ENCODE peak calls at places on chromosome 7, in four cellular contexts. Z, B, J and N are unnamed samples.

GRCh38 chr7:91759205-91759863 is 121.2 kb downstream of the MTERF1 start:
- DNase-seq in Z (no peak), B (no peak), J (no peak), N (no peak)

GRCh38 chr7:43509906-43510305 is 73.0 kb upstream of the STK17A start:
- DNase-seq in Z (no peak), B (no peak), J (no peak), N (no peak)

GRCh38 chr7:71735961-71736556 is 604.1 kb downstream of the GALNT17 start:
- DNase-seq in Z (peak; percentile 57), B (peak; percentile 37), J (no peak), N (no peak)

GRCh38 chr7:113561446-113561845 is 357.4 kb downstream of the PPP1R3A start:
- DNase-seq in Z (no peak), B (no peak), J (no peak), N (no peak)

GRCh38 chr7:80760292-80760691 is 121.8 kb downstream of the CD36 start:
- DNase-seq in Z (no peak), B (no peak), J (no peak), N (no peak)

GRCh38 chr7:50664461-50664922 is 99.3 kb upstream of the DDC start:
- DNase-seq in Z (no peak), B (peak; percentile 91), J (no peak), N (no peak)

GRCh38 chr7:117270371-117270770 is 52.5 kb downstream of the WNT2 start:
- DNase-seq in Z (no peak), B (no peak), J (no peak), N (no peak)

GRCh38 chr7:5564894-5565293 is 141.3 kb upstream of the TNRC18 start:
- DNase-seq in Z (no peak), B (no peak), J (no peak), N (no peak)

GRCh38 chr7:92242972-92243371 is 2.7 kb downstream of the KRIT1 start:
- DNase-seq in Z (no peak), B (no peak), J (no peak), N (no peak)

GRCh38 chr7:158602905-158603772 is 15.5 kb upstream of the PTPRN2 start:
- DNase-seq in Z (no peak), B (no peak), J (no peak), N (no peak)

GRCh38 chr7:78141533-78142281 is 343.1 kb downstream of the PHTF2 start:
- DNase-seq in Z (peak; percentile 29), B (no peak), J (no peak), N (no peak)

GRCh38 chr7:938546-939185 is 15.8 kb downstream of the ADAP1 start:
- DNase-seq in Z (no peak), B (no peak), J (no peak), N (peak; percentile 27)

GRCh38 chr7:74585844-74586243 is 71.7 kb upstream of the GTF2I start:
- DNase-seq in Z (no peak), B (no peak), J (no peak), N (no peak)

GRCh38 chr7:1848013-1848640 is 178.1 kb downstream of the ELFN1 start:
- DNase-seq in Z (no peak), B (no peak), J (no peak), N (no peak)

GRCh38 chr7:43248961-43249807 is 136.7 kb downstream of the HECW1 start:
- DNase-seq in Z (peak; percentile 11), B (no peak), J (no peak), N (no peak)

GRCh38 chr7:111025013-111025412 is 65.9 kb upstream of the LRRN3 start:
- DNase-seq in Z (no peak), B (no peak), J (no peak), N (no peak)

GRCh38 chr7:151839511-151839921 is 37.4 kb downstream of the PRKAG2 start:
- DNase-seq in Z (no peak), B (no peak), J (no peak), N (no peak)

GRCh38 chr7:27516415-27516814 is 146.3 kb downstream of the HIBADH start:
- DNase-seq in Z (no peak), B (no peak), J (no peak), N (no peak)

GRCh38 chr7:32673275-32673983 is 178.1 kb downstream of the AVL9 start:
- DNase-seq in Z (no peak), B (no peak), J (no peak), N (no peak)

GRCh38 chr7:137591444-137591843 is 247.9 kb upstream of the PTN start:
- DNase-seq in Z (no peak), B (peak; percentile 9), J (no peak), N (no peak)

GRCh38 chr7:143510854-143511592 is 33.4 kb downstream of the TAS2R41 start:
- DNase-seq in Z (no peak), B (no peak), J (no peak), N (no peak)

GRCh38 chr7:47458057-47458456 is 123.9 kb downstream of the TNS3 start:
- DNase-seq in Z (peak; percentile 84), B (peak; percentile 34), J (no peak), N (no peak)

GRCh38 chr7:45687185-45687560 is 113.0 kb downstream of the ADCY1 start:
- DNase-seq in Z (no peak), B (no peak), J (no peak), N (no peak)

GRCh38 chr7:10773430-10773829 is 200.2 kb upstream of the PHF14 start:
- DNase-seq in Z (no peak), B (no peak), J (no peak), N (no peak)

GRCh38 chr7:78770422-78771410 is 682.8 kb downstream of the MAGI2 start:
- DNase-seq in Z (no peak), B (no peak), J (no peak), N (no peak)

GRCh38 chr7:95411666-95412065 is 15.5 kb upstream of the PON3 start:
- DNase-seq in Z (no peak), B (no peak), J (no peak), N (no peak)

GRCh38 chr7:142803901-142804300 is 33.1 kb downstream of the PRSS2 start:
- DNase-seq in Z (no peak), B (no peak), J (no peak), N (no peak)

GRCh38 chr7:125934539-125934938 is 1004.9 kb upstream of the POT1 start:
- DNase-seq in Z (no peak), B (no peak), J (no peak), N (no peak)

GRCh38 chr7:22443370-22444180 is 56.4 kb downstream of the STEAP1B start:
- DNase-seq in Z (no peak), B (no peak), J (no peak), N (no peak)

GRCh38 chr7:17580141-17580540 is 281.7 kb downstream of the AHR start:
- DNase-seq in Z (no peak), B (peak; percentile 42), J (no peak), N (no peak)

GRCh38 chr7:126606331-126606730 is 646.4 kb downstream of the GRM8 start:
- DNase-seq in Z (no peak), B (no peak), J (no peak), N (no peak)

GRCh38 chr7:22184549-22185199 is 172.3 kb downstream of the RAPGEF5 start:
- DNase-seq in Z (no peak), B (no peak), J (no peak), N (no peak)

GRCh38 chr7:13279854-13280435 is 592.5 kb downstream of the ARL4A start:
- DNase-seq in Z (no peak), B (peak; percentile 8), J (no peak), N (no peak)

GRCh38 chr7:109282726-109283125 is 713.1 kb downstream of the DNAJB9 start:
- DNase-seq in Z (no peak), B (no peak), J (no peak), N (no peak)

GRCh38 chr7:6718124-6718523 is 11.4 kb upstream of the ZNF12 start:
- DNase-seq in Z (no peak), B (no peak), J (no peak), N (no peak)
- TF ChIP-seq CTCF in Z (no peak), B (no peak), J (no peak), N (peak; percentile 36)

GRCh38 chr7:98305951-98306535 is 24.6 kb downstream of the BRI3 start:
- DNase-seq in Z (no peak), B (no peak), J (no peak), N (no peak)
- TF ChIP-seq CTCF in Z (no peak), B (no peak), J (no peak), N (no peak)

GRCh38 chr7:150666412-150666811 is 19.1 kb upstream of the GIMAP2 start:
- DNase-seq in Z (no peak), B (no peak), J (no peak), N (no peak)

GRCh38 chr7:150668472-150668911 is 17.0 kb upstream of the GIMAP2 start:
- DNase-seq in Z (no peak), B (no peak), J (no peak), N (no peak)

GRCh38 chr7:150665882-150666281 is 19.6 kb upstream of the GIMAP2 start:
- DNase-seq in Z (no peak), B (no peak), J (no peak), N (no peak)

GRCh38 chr7:150665075-150665794 is 20.3 kb upstream of the GIMAP2 start:
- DNase-seq in Z (no peak), B (no peak), J (no peak), N (no peak)

DNA sequence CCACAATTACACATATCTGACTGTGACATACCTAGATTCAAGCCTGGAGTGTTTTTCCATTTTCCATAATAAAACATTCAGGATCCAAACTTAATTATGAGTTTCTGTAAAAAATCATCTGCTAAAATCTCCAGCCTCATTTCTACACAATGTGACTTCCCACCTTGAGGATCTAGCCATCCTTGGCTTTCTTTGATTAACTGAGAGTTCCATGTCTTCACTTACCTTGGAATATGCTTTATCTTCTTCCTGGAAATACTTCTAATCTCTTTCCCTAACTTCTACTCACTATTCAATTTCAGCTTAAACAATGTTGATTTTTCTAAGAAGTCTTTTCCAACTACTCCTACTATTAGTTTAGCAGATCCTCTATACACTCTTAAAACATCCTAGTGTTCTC is 16.5 kb upstream of the GIMAP2 start:
- DNase-seq in Z (no peak), B (no peak), J (no peak), N (no peak)
- TF ChIP-seq CTCF in Z (no peak), B (no peak), J (no peak), N (no peak)

DNA sequence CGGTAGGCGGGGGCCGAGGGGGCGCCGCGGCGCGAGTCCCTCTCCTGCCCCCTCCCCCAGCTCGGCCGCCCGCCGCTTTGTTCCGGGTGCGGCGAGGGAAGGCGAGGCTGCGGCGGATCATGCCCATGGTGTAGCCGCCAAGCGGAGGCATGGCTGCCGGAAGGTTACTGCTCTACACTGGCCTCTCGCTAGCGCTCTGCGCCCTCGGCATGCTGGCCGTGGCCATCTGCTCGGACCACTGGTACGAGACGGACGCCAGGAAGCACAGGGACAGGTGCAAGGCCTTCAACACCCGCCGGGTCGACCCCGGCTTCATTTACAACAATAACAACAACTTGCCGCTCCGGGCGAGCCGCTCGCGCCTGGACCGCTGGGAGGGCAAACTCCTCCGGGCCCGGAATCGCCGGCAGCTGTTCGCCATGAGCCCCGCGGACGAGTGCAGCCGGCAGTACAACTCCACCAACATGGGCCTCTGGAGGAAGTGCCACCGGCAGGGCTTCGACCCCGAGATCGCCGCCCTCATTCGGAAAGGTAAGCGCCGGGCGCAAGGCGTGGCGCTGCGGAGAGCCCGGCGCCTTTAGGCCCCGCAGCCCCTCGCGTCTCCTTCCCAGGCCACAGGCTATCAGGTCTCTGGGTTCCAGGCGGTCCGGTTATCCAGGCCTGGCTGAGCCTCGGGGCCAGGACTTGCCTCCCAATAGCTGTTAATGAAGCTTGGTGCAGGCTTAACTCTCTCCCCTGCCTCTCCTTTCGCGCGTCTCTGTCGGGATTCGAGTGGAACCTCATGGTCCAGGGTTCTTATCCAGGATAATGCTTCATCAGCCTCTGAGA is 512 bp downstream of the TMEM178B start:
- DNase-seq in Z (no peak), B (no peak), J (no peak), N (no peak)
- TF ChIP-seq CTCF in Z (no peak), B (no peak), J (no peak), N (no peak)

GRCh38 chr7:139572704-139573395 is 49.4 kb downstream of the CLEC2L start:
- DNase-seq in Z (no peak), B (no peak), J (no peak), N (no peak)
- TF ChIP-seq CTCF in Z (no peak), B (no peak), J (no peak), N (no peak)